ENCODE peak calls at places on chromosomes 12 and 14, in five cellular contexts. Z, P, D, G and O are unnamed samples.

GRCh38 chr14:32038876-32039275 is 38.2 kb upstream of the ARHGAP5 start:
- DNase-seq in Z (peak), P (no peak), D (peak), G (no peak), O (no peak)

GRCh38 chr14:100664841-100665425 is 61.8 kb upstream of the DLK1 start:
- DNase-seq in Z (peak), P (no peak), D (no peak), G (no peak), O (no peak)

GRCh38 chr12:65672441-65672840 is 151.8 kb upstream of the HMGA2 start:
- DNase-seq in Z (no peak), P (no peak), D (no peak), G (no peak), O (no peak)

GRCh38 chr14:77760381-77761204 is at the start of gene SNW1:
- DNase-seq in Z (peak), P (peak), D (peak), G (no peak), O (peak)

GRCh38 chr12:56862264-56862663 is 71.9 kb downstream of the SDR9C7 start:
- DNase-seq in Z (no peak), P (no peak), D (no peak), G (no peak), O (no peak)

GRCh38 chr12:109053382-109054123 is 1.2 kb downstream of the USP30 start:
- DNase-seq in Z (no peak), P (peak), D (no peak), G (peak), O (peak)

GRCh38 chr12:109617496-109617895 is 43.9 kb downstream of the MVK start:
- DNase-seq in Z (no peak), P (no peak), D (no peak), G (no peak), O (no peak)

GRCh38 chr12:30988887-30989286 is 62.3 kb downstream of the TSPAN11 start:
- DNase-seq in Z (no peak), P (no peak), D (no peak), G (no peak), O (no peak)

GRCh38 chr12:104680070-104680469 is 223.3 kb downstream of the CHST11 start:
- DNase-seq in Z (peak), P (peak), D (peak), G (peak), O (no peak)

GRCh38 chr12:110249105-110249504 is 31.9 kb upstream of the ATP2A2 start:
- DNase-seq in Z (peak), P (no peak), D (no peak), G (no peak), O (no peak)

GRCh38 chr14:76352639-76353281 is 23.2 kb upstream of the ESRRB start:
- DNase-seq in Z (peak), P (peak), D (peak), G (peak), O (peak)

GRCh38 chr12:132806857-132807256 is 21.8 kb downstream of the GOLGA3 start:
- DNase-seq in Z (no peak), P (no peak), D (no peak), G (no peak), O (no peak)
- TF ChIP-seq MXI1 in Z (no peak), P (no peak), D (no peak), G (no peak), O (no peak)

GRCh38 chr14:75254381-75254821 is 24.2 kb upstream of the FOS start:
- DNase-seq in Z (no peak), P (no peak), D (no peak), G (no peak), O (no peak)

GRCh38 chr14:75254901-75255300 is 23.7 kb upstream of the FOS start:
- DNase-seq in Z (no peak), P (no peak), D (no peak), G (no peak), O (peak)

GRCh38 chr14:75249958-75250336 is 28.7 kb upstream of the FOS start:
- DNase-seq in Z (no peak), P (no peak), D (no peak), G (no peak), O (no peak)

GRCh38 chr14:75250800-75251199 is 27.8 kb upstream of the FOS start:
- DNase-seq in Z (no peak), P (no peak), D (no peak), G (no peak), O (no peak)

GRCh38 chr14:75252254-75252837 is 26.3 kb upstream of the FOS start:
- DNase-seq in Z (no peak), P (no peak), D (no peak), G (no peak), O (no peak)
- TF ChIP-seq MXI1 in Z (no peak), P (no peak), D (no peak), G (no peak), O (no peak)

DNA sequence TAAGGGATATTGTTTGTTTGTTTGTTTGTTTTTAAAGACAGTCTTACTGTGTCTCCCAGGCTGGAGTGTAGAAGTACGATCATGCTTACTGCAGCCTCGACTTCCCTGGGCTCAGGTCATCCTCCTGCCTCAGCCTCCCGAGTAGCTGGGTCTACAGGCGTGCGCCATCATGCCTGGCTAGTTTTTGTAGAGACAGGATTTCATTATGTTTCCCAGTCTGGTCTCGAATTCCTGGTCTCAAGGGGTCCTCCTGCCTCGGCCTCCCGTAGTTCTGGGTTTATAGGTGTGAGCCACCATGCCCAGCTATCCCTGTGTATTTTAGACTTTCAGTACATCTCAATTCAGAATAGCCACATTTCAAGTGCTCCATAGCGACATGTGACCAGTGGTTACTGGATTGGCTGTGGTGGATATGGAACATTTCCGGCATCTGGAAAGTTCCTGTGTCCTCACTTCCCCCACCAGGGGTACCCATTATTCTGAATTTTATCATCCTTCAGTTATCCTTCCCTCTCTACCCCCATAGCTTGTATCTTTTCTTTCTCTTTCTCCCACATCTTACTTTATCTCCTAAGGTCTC is 61.1 kb downstream of the HRK start:
- DNase-seq in Z (no peak), P (no peak), D (no peak), G (no peak), O (no peak)
- TF ChIP-seq MXI1 in Z (no peak), P (no peak), D (no peak), G (no peak), O (no peak)

GRCh38 chr14:88245321-88245720 is 77.7 kb downstream of the KCNK10 start:
- DNase-seq in Z (no peak), P (no peak), D (peak), G (no peak), O (no peak)
- TF ChIP-seq MXI1 in Z (no peak), P (no peak), D (no peak), G (no peak), O (no peak)